ENCODE peak calls at places on chromosomes 16 and 17, in five cellular contexts. Q is endothelial cell of umbilical vein, N is neural progenitor cell, V is HL-60, D is OCI-LY7. M is an unnamed sample.

GRCh38 chr17:61307905-61308886 is 91.4 kb upstream of the TBX2 start:
- DNase-seq in Q (no peak), N (no peak), V (no peak), D (no peak), M (peak)

GRCh38 chr16:89410794-89411309 is 79.5 kb downstream of the ANKRD11 start:
- DNase-seq in Q (peak), N (no peak), V (no peak), D (no peak), M (peak)

GRCh38 chr16:1337486-1337885 is 4.0 kb downstream of the BAIAP3 start:
- DNase-seq in Q (no peak), N (peak), V (no peak), D (no peak), M (no peak)

GRCh38 chr17:47275245-47275984 is 21.8 kb downstream of the ITGB3 start:
- DNase-seq in Q (no peak), N (peak), V (no peak), D (no peak), M (peak)

GRCh38 chr16:31083981-31084380 is 4.8 kb downstream of the PRSS53 start:
- DNase-seq in Q (no peak), N (no peak), V (no peak), D (no peak), M (no peak)

GRCh38 chr16:70018254-70018653 is 67.1 kb downstream of the CLEC18A start:
- DNase-seq in Q (peak), N (peak), V (no peak), D (peak), M (peak)

GRCh38 chr17:82892869-82893565 is 53.2 kb upstream of the ZNF750 start:
- DNase-seq in Q (peak), N (no peak), V (no peak), D (no peak), M (no peak)

GRCh38 chr17:39027037-39027436 is 59.8 kb upstream of the FBXO47 start:
- DNase-seq in Q (no peak), N (peak), V (no peak), D (no peak), M (peak)

GRCh38 chr17:60315650-60316049 is 76.3 kb downstream of the USP32 start:
- DNase-seq in Q (no peak), N (no peak), V (no peak), D (no peak), M (peak)

GRCh38 chr16:53219795-53220194 is 165.0 kb downstream of the CHD9 start:
- DNase-seq in Q (peak), N (no peak), V (no peak), D (no peak), M (peak)

GRCh38 chr16:35404273-35404672 is 1944.9 kb downstream of the TP53TG3F start:
- DNase-seq in Q (no peak), N (no peak), V (no peak), D (no peak), M (no peak)

GRCh38 chr17:76391200-76391715 is 6.8 kb downstream of the SPHK1 start:
- DNase-seq in Q (no peak), N (no peak), V (no peak), D (no peak), M (no peak)

GRCh38 chr16:19380316-19380715 is 37.4 kb upstream of the TMC5 start:
- DNase-seq in Q (no peak), N (no peak), V (no peak), D (peak), M (no peak)

GRCh38 chr16:29698484-29699323 is 19.7 kb downstream of the QPRT start:
- DNase-seq in Q (no peak), N (no peak), V (no peak), D (no peak), M (no peak)

GRCh38 chr16:50267151-50267631 is 840 bp downstream of the ADCY7 start:
- DNase-seq in Q (no peak), N (no peak), V (no peak), D (peak), M (no peak)

GRCh38 chr16:50263940-50264929 is 2.1 kb upstream of the ADCY7 start:
- DNase-seq in Q (no peak), N (no peak), V (no peak), D (no peak), M (peak)

GRCh38 chr16:50266337-50267091 is at the start of gene ADCY7:
- DNase-seq in Q (peak), N (peak), V (no peak), D (peak), M (peak)

GRCh38 chr16:50265260-50265659 is 1.1 kb upstream of the ADCY7 start:
- DNase-seq in Q (no peak), N (no peak), V (no peak), D (peak), M (no peak)

GRCh38 chr16:50265716-50266336 is 525 bp upstream of the ADCY7 start:
- DNase-seq in Q (no peak), N (no peak), V (no peak), D (no peak), M (no peak)
- H3K4me3 ChIP-seq in Q (no peak), N (no peak), V (no peak), D (peak), M (peak)

GRCh38 chr16:67199808-67200198 is 872 bp downstream of the ELMO3 start:
- DNase-seq in Q (no peak), N (peak), V (no peak), D (no peak), M (no peak)

GRCh38 chr16:67200491-67200890 is 1.6 kb downstream of the ELMO3 start:
- DNase-seq in Q (no peak), N (no peak), V (no peak), D (no peak), M (no peak)

GRCh38 chr16:67197704-67198103 is 1.2 kb upstream of the ELMO3 start:
- DNase-seq in Q (no peak), N (no peak), V (no peak), D (no peak), M (no peak)

GRCh38 chr16:67198238-67198734 is 645 bp upstream of the ELMO3 start:
- DNase-seq in Q (peak), N (peak), V (no peak), D (peak), M (peak)

GRCh38 chr16:67199011-67199807 is at the start of gene ELMO3:
- DNase-seq in Q (no peak), N (peak), V (no peak), D (no peak), M (no peak)
- TF ChIP-seq CTCF in Q (peak), N (peak), V (no peak), D (no peak), M (peak)

GRCh38 chr16:67423634-67424575 is 7.0 kb upstream of the HSD11B2 start:
- DNase-seq in Q (no peak), N (peak), V (no peak), D (no peak), M (no peak)
- H3K4me3 ChIP-seq in Q (no peak), N (no peak), V (no peak), D (no peak), M (no peak)

DNA sequence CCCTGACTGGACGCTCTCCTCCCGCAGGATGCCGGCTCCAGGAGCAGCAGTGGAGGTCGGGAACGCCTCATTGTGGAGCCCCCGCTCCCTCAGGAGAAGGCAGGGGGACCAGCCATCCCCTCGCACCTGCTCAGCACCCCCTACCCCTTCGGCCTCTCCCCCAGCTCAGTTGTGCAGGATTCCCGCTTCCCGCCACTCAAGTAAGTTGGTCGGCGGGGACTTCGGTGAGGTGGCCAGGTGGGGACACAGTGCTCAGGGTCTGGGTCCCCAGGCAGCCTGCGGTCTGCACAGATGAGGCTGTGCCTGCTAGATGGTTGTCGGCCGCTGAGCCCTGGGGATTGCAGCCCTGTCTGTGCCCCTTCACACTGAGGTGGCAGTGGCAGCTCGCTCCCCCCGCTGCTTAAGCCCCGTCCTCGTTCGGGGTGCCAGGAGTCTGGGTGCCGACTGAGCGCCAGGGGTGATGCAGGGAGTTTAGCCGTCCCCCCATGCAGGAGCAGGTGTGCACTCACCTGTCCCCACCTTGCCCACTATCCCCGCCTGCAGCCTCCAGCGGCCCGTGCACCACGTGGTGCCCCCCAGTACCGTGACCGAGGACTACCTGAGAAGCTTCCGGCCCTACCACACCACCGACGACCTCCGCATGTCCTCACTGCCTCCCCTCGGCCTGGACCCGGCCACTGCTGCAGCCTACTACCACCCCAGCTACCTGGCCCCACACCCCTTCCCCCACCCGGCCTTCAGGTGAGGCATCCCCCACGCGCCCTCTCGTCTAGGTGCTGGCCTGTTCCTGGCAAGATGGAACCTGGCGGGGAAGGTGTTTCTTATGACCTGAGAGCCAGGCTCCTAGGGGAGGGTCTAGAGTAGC is 34.3 kb downstream of the GINS2 start:
- DNase-seq in Q (no peak), N (no peak), V (no peak), D (no peak), M (no peak)
- TF ChIP-seq CTCF in Q (no peak), N (no peak), V (no peak), D (no peak), M (no peak)

DNA sequence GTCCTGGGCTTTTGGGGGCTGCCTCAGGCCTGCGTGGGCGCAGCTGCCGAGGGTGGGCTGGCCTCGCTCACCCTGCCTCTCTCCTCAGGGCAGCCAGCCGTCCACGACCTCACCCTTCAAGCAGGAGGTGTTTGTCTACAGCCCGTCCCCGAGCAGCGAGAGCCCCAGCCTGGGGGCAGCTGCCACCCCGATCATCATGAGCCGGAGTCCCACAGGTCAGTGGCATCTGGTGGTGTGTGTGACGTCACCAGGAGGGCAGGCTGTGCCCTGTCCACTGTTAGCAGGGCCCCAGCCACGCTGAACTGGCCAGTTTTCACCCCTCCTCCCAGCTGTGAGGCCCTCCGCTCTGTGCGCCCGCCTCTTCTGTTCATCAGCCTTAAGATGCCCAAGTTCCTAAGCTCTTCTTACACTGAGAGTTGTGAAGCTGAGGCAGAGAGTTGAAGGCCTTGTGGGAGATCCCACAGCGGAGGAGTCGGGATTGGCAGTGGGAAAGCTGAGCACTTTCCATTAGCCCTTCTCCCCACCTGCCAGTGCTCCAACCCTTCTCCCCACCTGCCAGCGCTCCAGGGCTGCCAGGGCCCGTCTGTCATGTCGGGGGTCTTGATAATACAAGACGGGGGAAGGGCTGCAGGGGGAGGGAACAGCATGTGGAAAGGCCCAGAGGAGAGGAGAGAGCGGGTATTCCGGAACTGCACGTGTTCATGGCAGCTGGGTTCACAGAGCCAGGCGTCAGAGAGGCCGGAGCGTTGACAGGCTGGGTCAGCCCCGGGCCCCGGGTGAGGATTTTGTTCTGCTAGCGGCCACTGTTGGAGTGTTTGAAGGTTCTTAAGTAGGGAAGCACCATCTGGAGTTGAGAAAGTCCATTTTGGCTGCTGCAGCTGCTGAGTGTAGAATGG is 36.3 kb downstream of the OR1D5 start:
- DNase-seq in Q (no peak), N (peak), V (no peak), D (no peak), M (no peak)
- H3K4me3 ChIP-seq in Q (no peak), N (no peak), V (no peak), D (no peak), M (no peak)

DNA sequence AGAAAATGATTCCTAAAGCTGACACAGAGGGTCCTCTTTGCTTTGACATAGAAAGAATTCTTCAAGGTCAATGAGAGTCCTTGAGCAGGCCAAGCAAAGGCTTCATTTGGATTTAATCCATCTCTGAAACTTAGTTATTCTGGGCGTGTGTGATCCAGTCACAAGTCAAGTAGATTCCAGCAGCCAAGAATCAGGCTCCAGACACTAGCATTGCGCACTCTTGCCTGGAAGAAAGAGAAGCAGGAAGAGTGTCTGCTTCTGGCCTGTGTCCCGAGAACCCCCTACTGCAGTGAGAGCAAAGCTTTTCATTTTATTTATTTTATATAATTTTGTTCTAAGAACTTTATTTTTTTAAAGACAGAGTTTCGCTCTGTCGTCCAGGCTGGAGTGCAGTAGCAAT is 88.2 kb upstream of the CACNG5 start:
- DNase-seq in Q (no peak), N (no peak), V (no peak), D (no peak), M (peak)
- TF ChIP-seq CTCF in Q (no peak), N (no peak), V (no peak), D (no peak), M (no peak)

GRCh38 chr17:78250891-78251772 is 19.7 kb downstream of the TMEM235 start:
- DNase-seq in Q (peak), N (peak), V (no peak), D (peak), M (peak)
- H3K4me3 ChIP-seq in Q (no peak), N (no peak), V (no peak), D (peak), M (no peak)

GRCh38 chr16:14369734-14370598 is 260.1 kb downstream of the PARN start:
- DNase-seq in Q (peak), N (no peak), V (no peak), D (no peak), M (peak)

GRCh38 chr16:14366447-14366846 is 263.6 kb downstream of the PARN start:
- DNase-seq in Q (no peak), N (no peak), V (no peak), D (no peak), M (no peak)

GRCh38 chr16:14366974-14367707 is 262.9 kb downstream of the PARN start:
- DNase-seq in Q (no peak), N (no peak), V (no peak), D (no peak), M (no peak)

GRCh38 chr16:14370736-14371234 is 259.3 kb downstream of the PARN start:
- DNase-seq in Q (no peak), N (no peak), V (no peak), D (no peak), M (no peak)

GRCh38 chr16:14368399-14368798 is 261.7 kb downstream of the PARN start:
- DNase-seq in Q (no peak), N (no peak), V (no peak), D (no peak), M (no peak)
- TF ChIP-seq CTCF in Q (no peak), N (no peak), V (no peak), D (no peak), M (no peak)

M was measured in fibroblast of mammary gland.